ENCODE peak calls at places on chromosomes 4 and X, in seven cellular contexts. Y is IMR-90, Q is mesenchymal stem cell, X is mesendoderm, T is H1, F is neuronal stem cell, A is trophoblast cell. O is an unnamed sample.

GRCh38 chr4:148094149-148094548 is 348.1 kb downstream of the NR3C2 start:
- DNase-seq in X (no peak), Y (no peak), A (no peak), F (no peak), T (no peak), Q (no peak), O (no peak)

GRCh38 chr4:47668810-47669408 is 169.0 kb downstream of the CORIN start:
- DNase-seq in A (peak; percentile 3), X (peak; percentile 36), T (no peak), Y (peak; percentile 65), Q (peak; percentile 52), F (peak; percentile 17), O (no peak)

GRCh38 chr4:37481547-37482129 is 204.5 kb downstream of the RELL1 start:
- DNase-seq in Y (no peak), T (no peak), X (no peak), A (no peak), Q (no peak), F (no peak), O (no peak)

GRCh38 chrX:139246295-139246694 is 284.2 kb upstream of the F9 start:
- DNase-seq in T (no peak), X (no peak), Y (no peak), Q (no peak), A (no peak), F (no peak), O (no peak)

GRCh38 chrX:132277953-132278614 is 58.8 kb upstream of the RAP2C start:
- DNase-seq in A (no peak), T (no peak), Y (no peak), F (no peak), X (no peak), Q (no peak), O (no peak)

GRCh38 chr4:185394568-185395254 is 1.0 kb downstream of the LRP2BP start:
- DNase-seq in Y (no peak), T (no peak), A (no peak), X (no peak), F (no peak), Q (no peak), O (no peak)

GRCh38 chr4:184807797-184808718 is 17.7 kb downstream of the ACSL1 start:
- DNase-seq in F (peak; percentile 77), A (no peak), Q (peak; percentile 69), Y (peak; percentile 91), T (peak; percentile 58), X (peak; percentile 46), O (peak; percentile 84)

GRCh38 chr4:94897023-94897422 is 139.3 kb downstream of the BMPR1B start:
- DNase-seq in X (peak; percentile 85), Y (no peak), F (no peak), Q (no peak), T (no peak), A (no peak), O (no peak)

GRCh38 chrX:130121505-130121800 is 11.2 kb upstream of the ELF4 start:
- DNase-seq in Y (no peak), A (no peak), F (no peak), X (no peak), Q (no peak), T (no peak), O (no peak)

GRCh38 chrX:129360175-129360574 is 163.1 kb downstream of the SMARCA1 start:
- DNase-seq in Q (peak; percentile 48), T (no peak), F (peak; percentile 15), Y (peak; percentile 40), A (peak; percentile 8), X (peak; percentile 63), O (peak; percentile 52)

GRCh38 chr4:150799207-150799606 is 215.9 kb downstream of the LRBA start:
- DNase-seq in Y (no peak), T (no peak), A (no peak), F (no peak), X (peak; percentile 44), Q (no peak), O (no peak)

GRCh38 chrX:8879750-8880149 is 78.6 kb upstream of the FAM9A start:
- DNase-seq in Q (peak; percentile 8), Y (peak; percentile 3), A (no peak), F (no peak), T (no peak), X (peak; percentile 30), O (peak; percentile 48)

GRCh38 chrX:84956304-84956703 is 47.4 kb upstream of the APOOL start:
- DNase-seq in X (peak; percentile 41), F (no peak), Q (no peak), A (no peak), T (no peak), Y (no peak), O (no peak)

GRCh38 chrX:40327085-40327484 is 229.3 kb upstream of the BCOR start:
- DNase-seq in Q (no peak), X (peak; percentile 6), F (no peak), A (no peak), Y (no peak), T (no peak), O (no peak)

GRCh38 chr4:148425327-148426110 is 16.7 kb downstream of the NR3C2 start:
- DNase-seq in X (peak; percentile 1), Q (no peak), Y (no peak), A (no peak), F (no peak), T (no peak), O (no peak)

GRCh38 chrX:45591650-45592049 is 391.0 kb upstream of the DIPK2B start:
- DNase-seq in A (no peak), Q (no peak), Y (no peak), F (no peak), X (no peak), T (no peak), O (no peak)
- H3K4ac ChIP-seq in A (no peak overlapping the region), Q (no peak overlapping the region), Y (no peak overlapping the region), F (no peak overlapping the region), X (no peak overlapping the region), T (no peak overlapping the region), O (no peak overlapping the region)

GRCh38 chrX:21740329-21741274 is 17.3 kb downstream of the SMPX start:
- DNase-seq in Y (no peak), A (no peak), F (no peak), X (peak; percentile 65), Q (no peak), T (no peak), O (no peak)

GRCh38 chrX:21741869-21742701 is 15.8 kb downstream of the SMPX start:
- DNase-seq in Y (no peak), F (no peak), T (no peak), Q (no peak), A (no peak), X (no peak), O (no peak)

GRCh38 chrX:21741378-21741777 is 16.5 kb downstream of the SMPX start:
- DNase-seq in Y (no peak), T (no peak), F (no peak), A (no peak), Q (no peak), X (no peak), O (no peak)

GRCh38 chrX:21738145-21738949 is 19.6 kb downstream of the SMPX start:
- DNase-seq in X (peak; percentile 91), Y (no peak), T (peak; percentile 21), F (peak; percentile 18), Q (no peak), A (peak; percentile 80), O (peak; percentile 85)

DNA sequence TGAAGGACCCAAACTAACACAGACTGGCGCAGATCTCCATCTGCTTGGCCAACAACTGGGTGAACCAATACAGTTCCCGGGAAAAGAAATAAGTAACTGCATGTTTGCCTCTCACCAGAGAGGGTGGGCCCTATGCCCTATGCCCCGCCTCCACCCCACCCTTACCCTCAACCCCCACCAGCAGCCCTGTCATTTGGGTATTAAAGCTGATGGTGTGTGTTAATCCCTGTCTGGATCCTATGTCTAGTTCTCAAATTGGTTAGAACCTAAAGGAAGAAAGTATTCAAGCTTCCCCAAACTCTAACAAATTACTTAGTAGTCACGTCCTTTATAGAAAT is 19.0 kb downstream of the SMPX start:
- DNase-seq in F (no peak), Q (no peak), Y (no peak), A (no peak), T (no peak), X (no peak), O (no peak)
- H3K4ac ChIP-seq in F (no peak overlapping the region), Q (no peak overlapping the region), Y (no peak overlapping the region), A (no peak overlapping the region), T (no peak overlapping the region), X (no peak overlapping the region), O (no peak overlapping the region)

DNA sequence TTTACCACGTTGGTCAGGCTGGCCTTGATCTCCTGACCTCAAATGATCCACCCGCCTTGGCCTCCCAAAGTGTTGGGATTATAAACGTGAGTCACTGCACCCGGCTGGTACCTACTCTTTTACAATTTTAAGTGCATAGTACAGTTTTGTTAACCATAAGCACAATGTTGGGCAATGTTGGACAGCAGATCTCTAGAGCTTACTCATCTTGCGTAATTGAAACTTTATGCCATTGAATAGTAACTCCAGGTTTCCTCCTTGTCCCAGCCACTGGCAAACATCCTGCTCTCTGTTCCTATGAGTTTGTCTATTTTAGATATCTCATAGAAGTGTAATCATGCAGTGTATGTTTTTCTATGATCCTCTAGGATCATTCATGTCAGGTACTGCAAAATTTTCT is 9.3 kb upstream of the CPE start:
- DNase-seq in A (no peak), Y (no peak), T (no peak), X (no peak), Q (peak; percentile 44), F (no peak), O (no peak)
- H3K4ac ChIP-seq in A (no peak overlapping the region), Y (no peak overlapping the region), T (no peak overlapping the region), X (no peak overlapping the region), Q (no peak overlapping the region), F (no peak overlapping the region), O (no peak overlapping the region)

GRCh38 chrX:55742649-55743048 is 25.1 kb downstream of the RRAGB start:
- DNase-seq in A (no peak), X (no peak), T (no peak), F (no peak), Y (no peak), Q (no peak), O (no peak)

GRCh38 chrX:55738969-55739368 is 21.4 kb downstream of the RRAGB start:
- DNase-seq in Y (no peak), F (no peak), X (peak; percentile 61), Q (no peak), T (no peak), A (peak; percentile 54), O (peak; percentile 33)
- H3K4ac ChIP-seq in Y (no peak overlapping the region), F (no peak overlapping the region), X (no peak overlapping the region), Q (no peak overlapping the region), T (no peak overlapping the region), A (no peak overlapping the region), O (no peak overlapping the region)

GRCh38 chrX:54994668-54995452 is 872 bp upstream of the PFKFB1 start:
- DNase-seq in F (no peak), A (no peak), T (no peak), X (no peak), Y (no peak), Q (no peak), O (no peak)

GRCh38 chrX:54994099-54994498 is at the start of gene PFKFB1:
- DNase-seq in Y (no peak), A (no peak), F (no peak), Q (no peak), X (no peak), T (no peak), O (no peak)

GRCh38 chrX:54995621-54996020 is 1.6 kb upstream of the PFKFB1 start:
- DNase-seq in X (no peak), F (no peak), Q (no peak), Y (no peak), T (no peak), A (no peak), O (no peak)

GRCh38 chrX:54992911-54993622 is 921 bp downstream of the PFKFB1 start:
- DNase-seq in Y (no peak), X (no peak), T (no peak), Q (no peak), F (no peak), A (no peak), O (no peak)
- H3K4ac ChIP-seq in Y (no peak overlapping the region), X (no peak overlapping the region), T (no peak overlapping the region), Q (no peak overlapping the region), F (no peak overlapping the region), A (no peak overlapping the region), O (no peak overlapping the region)

O was measured in H9.